ENCODE peak calls at places on chromosomes 3 and 15, in five cellular contexts. S, P, Y, T and O are unnamed samples.

GRCh38 chr3:181712505-181713299 is 977 bp downstream of the SOX2 start:
- DNase-seq in P (peak; percentile 64), S (no peak), Y (peak; percentile 62), T (no peak), O (peak; percentile 42)

GRCh38 chr15:99328673-99329072 is 77.4 kb downstream of the LRRC28 start:
- DNase-seq in S (no peak), Y (no peak), P (no peak), T (no peak), O (no peak)

GRCh38 chr3:56667973-56668579 is 15.0 kb downstream of the TASOR start:
- DNase-seq in S (no peak), T (no peak), Y (no peak), P (no peak), O (peak; percentile 62)

GRCh38 chr3:191499307-191500125 is 38.6 kb downstream of the PYDC2 start:
- DNase-seq in S (no peak), T (no peak), P (peak; percentile 41), Y (peak; percentile 61), O (peak; percentile 52)

GRCh38 chr3:134252766-134253165 is 2.1 kb upstream of the RYK start:
- DNase-seq in S (no peak), T (no peak), Y (no peak), P (no peak), O (no peak)

GRCh38 chr3:45473841-45474240 is 85.5 kb downstream of the LARS2 start:
- DNase-seq in P (peak; percentile 67), Y (peak; percentile 68), S (peak; percentile 84), T (no peak), O (no peak)

GRCh38 chr3:31181661-31182060 is 287.2 kb upstream of the GADL1 start:
- DNase-seq in P (no peak), S (no peak), T (no peak), Y (no peak), O (no peak)

GRCh38 chr3:4977001-4977888 is 2.0 kb upstream of the BHLHE40 start:
- DNase-seq in T (peak; percentile 89), S (peak; percentile 97), Y (peak; percentile 92), P (peak; percentile 82), O (peak; percentile 91)

GRCh38 chr15:74651251-74651741 is 35.7 kb downstream of the CLK3 start:
- DNase-seq in P (peak; percentile 65), Y (peak; percentile 34), T (no peak), S (no peak), O (peak; percentile 56)

GRCh38 chr3:52682016-52682415 is 3.7 kb downstream of the PBRM1 start:
- DNase-seq in S (peak; percentile 72), Y (peak; percentile 76), P (peak; percentile 75), T (peak; percentile 37), O (peak; percentile 86)
- TF ChIP-seq CTCF in S (no peak), Y (peak; percentile 30), P (peak; percentile 10), T (no peak), O (peak; percentile 30)

GRCh38 chr3:53844262-53845102 is 1.7 kb downstream of the CHDH start:
- DNase-seq in Y (no peak), T (no peak), P (no peak), S (no peak), O (no peak)

GRCh38 chr3:53845881-53846133 is 412 bp downstream of the CHDH start:
- DNase-seq in Y (no peak), P (no peak), T (no peak), S (no peak), O (no peak)

GRCh38 chr3:53846134-53846850 is at the start of the genes CHDH and IL17RB:
- DNase-seq in Y (no peak), S (no peak), P (no peak), T (peak; percentile 75), O (no peak)

GRCh38 chr3:53845103-53845880 is 927 bp downstream of the CHDH start:
- DNase-seq in Y (peak; percentile 23), S (peak; percentile 40), P (peak; percentile 29), T (peak; percentile 63), O (peak; percentile 16)

GRCh38 chr3:53846851-53847155 is 435 bp downstream of the IL17RB start:
- DNase-seq in P (no peak), T (no peak), Y (no peak), S (no peak), O (no peak)
- H3K4me3 ChIP-seq in P (no peak overlapping the region), T (peak overlapping the region; percentile 59), Y (no peak overlapping the region), S (no peak overlapping the region), O (no peak overlapping the region)

GRCh38 chr3:129482721-129483120 is 42.7 kb downstream of the IFT122 start:
- DNase-seq in P (no peak), T (no peak), Y (no peak), S (no peak), O (no peak)
- TF ChIP-seq CTCF in P (no peak), T (no peak), Y (peak; percentile 26), S (peak; percentile 17), O (no peak)

GRCh38 chr3:10354373-10355015 is 33.6 kb upstream of the SEC13 start:
- DNase-seq in Y (no peak), T (no peak), S (peak; percentile 28), P (no peak), O (no peak)

GRCh38 chr3:10351013-10351735 is 30.3 kb upstream of the SEC13 start:
- DNase-seq in P (no peak), S (no peak), T (no peak), Y (no peak), O (no peak)

GRCh38 chr3:10352146-10352911 is 31.4 kb upstream of the SEC13 start:
- DNase-seq in T (no peak), P (peak; percentile 88), S (peak; percentile 93), Y (peak; percentile 97), O (peak; percentile 30)

GRCh38 chr3:10353160-10353559 is 32.2 kb upstream of the SEC13 start:
- DNase-seq in P (no peak), S (no peak), T (no peak), Y (peak; percentile 27), O (no peak)

DNA sequence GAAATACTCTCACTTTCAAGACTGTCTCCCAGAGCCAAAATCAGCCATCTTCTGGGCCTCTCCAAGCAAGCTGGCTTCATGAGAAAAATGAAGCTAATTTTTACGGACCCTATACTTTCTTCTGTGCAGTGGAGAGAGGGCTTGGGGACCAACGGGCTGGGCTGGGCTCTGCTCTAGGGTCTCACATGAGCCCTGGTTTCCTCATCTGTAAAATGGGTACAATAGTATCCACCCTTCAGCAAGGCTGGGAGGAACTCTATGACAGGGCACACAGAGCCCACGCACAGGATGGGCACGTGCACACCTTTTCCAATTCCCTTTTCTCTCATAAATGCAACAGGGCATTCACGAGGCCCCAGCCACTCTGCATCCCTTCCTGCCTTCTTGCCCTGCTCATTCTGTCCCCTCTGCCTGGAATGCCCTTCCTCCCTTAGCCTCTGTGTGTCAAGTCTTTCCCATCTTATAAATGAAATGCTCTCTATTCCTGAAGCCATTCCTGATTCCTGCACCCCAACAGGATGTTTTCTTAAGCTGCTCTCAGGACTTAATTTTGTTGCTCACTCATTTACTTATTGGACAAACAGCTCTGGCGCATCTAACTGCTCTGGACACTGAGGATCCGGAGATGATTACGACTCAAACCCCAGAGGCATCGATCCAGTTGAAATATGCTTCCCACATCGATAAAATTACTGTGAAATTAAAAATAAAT is 32.9 kb upstream of the SEC13 start:
- DNase-seq in P (no peak), Y (peak; percentile 30), T (no peak), S (no peak), O (no peak)
- H3K4me3 ChIP-seq in P (no peak overlapping the region), Y (no peak overlapping the region), T (no peak overlapping the region), S (no peak overlapping the region), O (no peak overlapping the region)

GRCh38 chr3:128620268-128620691 is 30.3 kb downstream of the RPN1 start:
- DNase-seq in Y (no peak), T (no peak), S (no peak), P (no peak), O (no peak)
- TF ChIP-seq CTCF in Y (no peak), T (no peak), S (no peak), P (no peak), O (no peak)

DNA sequence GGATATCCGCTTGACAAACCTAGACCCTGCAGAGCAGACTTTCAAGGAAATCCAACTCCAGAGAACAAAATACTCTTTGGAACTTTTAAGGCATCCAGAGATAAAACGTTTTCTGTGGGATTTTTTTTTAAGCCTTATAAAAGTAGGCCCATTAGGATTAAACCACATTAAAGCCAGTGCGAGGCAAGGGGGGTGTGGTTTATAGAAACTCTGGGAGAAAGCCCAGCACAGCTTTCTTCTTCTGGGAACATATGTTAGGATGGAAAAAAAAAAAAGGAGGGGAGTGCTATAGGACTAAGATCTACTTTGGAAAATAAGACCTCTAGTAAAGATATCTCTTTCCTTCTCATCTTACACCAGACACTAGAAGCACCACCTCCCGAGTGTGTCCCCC is 4.0 kb downstream of the SHOX2 start:
- DNase-seq in T (no peak), P (no peak), Y (no peak), S (no peak), O (no peak)
- H3K4me3 ChIP-seq in T (no peak overlapping the region), P (no peak overlapping the region), Y (no peak overlapping the region), S (no peak overlapping the region), O (no peak overlapping the region)